ENCODE peak calls at places on chromosome 14, in seven cellular contexts. W, L, M, C, O, R and J are unnamed samples.

GRCh38 chr14:96105921-96106441 is 66.8 kb downstream of the C14orf132 start:
- DNase-seq in L (peak; percentile 11), R (no peak), M (no peak), O (no peak), W (no peak), C (no peak), J (peak; percentile 25)

GRCh38 chr14:52922656-52923055 is 28.2 kb downstream of the FERMT2 start:
- DNase-seq in W (no peak), O (no peak), M (no peak), C (no peak), L (no peak), R (no peak), J (no peak)

GRCh38 chr14:79356040-79356439 is 855.3 kb downstream of the DIO2 start:
- DNase-seq in R (no peak), M (no peak), O (no peak), L (no peak), C (no peak), W (no peak), J (no peak)

GRCh38 chr14:20631821-20632389 is 9.6 kb downstream of the OR6S1 start:
- DNase-seq in L (no peak), C (no peak), O (no peak), R (no peak), M (no peak), W (peak; percentile 82), J (peak; percentile 25)

GRCh38 chr14:99649219-99649618 is 4.3 kb downstream of the HHIPL1 start:
- DNase-seq in O (no peak), W (no peak), L (no peak), M (no peak), R (no peak), C (no peak), J (no peak)

GRCh38 chr14:68544150-68544892 is 248.5 kb downstream of the ZFP36L1 start:
- DNase-seq in W (peak; percentile 79), L (no peak), R (no peak), M (no peak), O (no peak), C (no peak), J (peak; percentile 75)

GRCh38 chr14:34213332-34213731 is 248.7 kb downstream of the SPTSSA start:
- DNase-seq in L (no peak), W (no peak), M (no peak), R (no peak), C (no peak), O (no peak), J (no peak)

GRCh38 chr14:54686219-54686870 is 119.4 kb downstream of the SAMD4A start:
- DNase-seq in O (no peak), M (no peak), R (no peak), L (no peak), C (no peak), W (peak; percentile 68), J (peak; percentile 70)

GRCh38 chr14:54692261-54692861 is 125.4 kb downstream of the SAMD4A start:
- DNase-seq in L (no peak), O (no peak), M (no peak), R (no peak), W (no peak), C (no peak), J (no peak)

GRCh38 chr14:77194706-77195105 is 13.1 kb downstream of the TMEM63C start:
- DNase-seq in W (no peak), R (no peak), M (no peak), L (no peak), O (no peak), C (no peak), J (no peak)

GRCh38 chr14:68856572-68856971 is 63.7 kb upstream of the ZFP36L1 start:
- DNase-seq in M (no peak), L (no peak), O (no peak), C (no peak), W (no peak), R (no peak), J (no peak)

GRCh38 chr14:53916239-53916638 is 40.4 kb downstream of the BMP4 start:
- DNase-seq in C (no peak), O (no peak), L (no peak), R (no peak), W (no peak), M (no peak), J (no peak)

GRCh38 chr14:77044776-77045569 is 16.5 kb upstream of the IRF2BPL start:
- DNase-seq in C (no peak), W (peak; percentile 77), R (no peak), L (no peak), M (no peak), O (no peak), J (peak; percentile 63)

GRCh38 chr14:92430686-92431085 is 82.9 kb upstream of the RIN3 start:
- DNase-seq in R (no peak), W (no peak), L (no peak), C (no peak), O (no peak), M (no peak), J (no peak)

GRCh38 chr14:64503184-64503433 is 529 bp downstream of the ZBTB25 start:
- DNase-seq in L (no peak), O (no peak), R (no peak), M (no peak), W (no peak), C (no peak), J (no peak)